ENCODE peak calls at places on chromosomes 6 and 20, in nine cellular contexts. One of them, this sample, is unnamed.

GRCh38 chr6:95687839-95688238 is 110.5 kb downstream of the MANEA start:
- DNase-seq in HCT116: no peak
- DNase-seq in neuronal stem cell: no peak
- DNase-seq in PC-3: no peak
- DNase-seq in neural progenitor cell: no peak
- DNase-seq in keratinocyte: no peak
- DNase-seq in GM23248: no peak
- DNase-seq in H1: no peak
- DNase-seq in hepatocyte: no peak
- DNase-seq in this sample: no peak

GRCh38 chr20:49948809-49949507 is 12.8 kb downstream of the RNF114 start:
- DNase-seq in hepatocyte: no peak
- DNase-seq in PC-3: peak
- DNase-seq in HCT116: no peak
- DNase-seq in neuronal stem cell: no peak
- DNase-seq in neural progenitor cell: no peak
- DNase-seq in keratinocyte: no peak
- DNase-seq in H1: no peak
- DNase-seq in GM23248: peak
- DNase-seq in this sample: no peak

GRCh38 chr20:33680681-33681080 is 5.5 kb downstream of the E2F1 start:
- DNase-seq in neural progenitor cell: no peak
- DNase-seq in hepatocyte: no peak
- DNase-seq in GM23248: peak
- DNase-seq in H1: no peak
- DNase-seq in neuronal stem cell: no peak
- DNase-seq in keratinocyte: no peak
- DNase-seq in HCT116: no peak
- DNase-seq in PC-3: no peak
- DNase-seq in this sample: no peak

GRCh38 chr6:76852776-76853175 is 610.5 kb downstream of the HTR1B start:
- DNase-seq in hepatocyte: no peak
- DNase-seq in keratinocyte: no peak
- DNase-seq in HCT116: no peak
- DNase-seq in H1: no peak
- DNase-seq in neuronal stem cell: no peak
- DNase-seq in GM23248: peak
- DNase-seq in PC-3: peak
- DNase-seq in neural progenitor cell: no peak
- DNase-seq in this sample: no peak

GRCh38 chr6:112680076-112680475 is 332.9 kb downstream of the RFPL4B start:
- DNase-seq in neuronal stem cell: no peak
- DNase-seq in GM23248: peak
- DNase-seq in HCT116: no peak
- DNase-seq in PC-3: no peak
- DNase-seq in hepatocyte: no peak
- DNase-seq in neural progenitor cell: no peak
- DNase-seq in H1: no peak
- DNase-seq in keratinocyte: no peak
- DNase-seq in this sample: no peak

GRCh38 chr6:24125980-24126379 is at the start of gene NRSN1:
- DNase-seq in neuronal stem cell: peak
- DNase-seq in keratinocyte: no peak
- DNase-seq in H1: peak
- DNase-seq in HCT116: no peak
- DNase-seq in hepatocyte: peak
- DNase-seq in GM23248: no peak
- DNase-seq in neural progenitor cell: peak
- DNase-seq in PC-3: no peak
- DNase-seq in this sample: peak

GRCh38 chr6:6466967-6467761 is 121.4 kb upstream of the LY86 start:
- DNase-seq in HCT116: no peak
- DNase-seq in GM23248: no peak
- DNase-seq in H1: no peak
- DNase-seq in keratinocyte: peak
- DNase-seq in hepatocyte: peak
- DNase-seq in neural progenitor cell: no peak
- DNase-seq in PC-3: peak
- DNase-seq in neuronal stem cell: no peak
- DNase-seq in this sample: no peak

GRCh38 chr6:115573866-115574265 is 486.8 kb downstream of the FRK start:
- DNase-seq in hepatocyte: no peak
- DNase-seq in GM23248: no peak
- DNase-seq in keratinocyte: no peak
- DNase-seq in PC-3: no peak
- DNase-seq in neuronal stem cell: no peak
- DNase-seq in neural progenitor cell: no peak
- DNase-seq in HCT116: no peak
- DNase-seq in H1: no peak
- DNase-seq in this sample: no peak

GRCh38 chr6:121873595-121873994 is 438.1 kb downstream of the GJA1 start:
- DNase-seq in GM23248: no peak
- DNase-seq in neuronal stem cell: no peak
- DNase-seq in keratinocyte: no peak
- DNase-seq in H1: no peak
- DNase-seq in HCT116: no peak
- DNase-seq in hepatocyte: peak
- DNase-seq in neural progenitor cell: no peak
- DNase-seq in PC-3: no peak
- DNase-seq in this sample: no peak

GRCh38 chr20:4578375-4578774 is 143.3 kb upstream of the PRND start:
- DNase-seq in neuronal stem cell: no peak
- DNase-seq in neural progenitor cell: no peak
- DNase-seq in GM23248: no peak
- DNase-seq in PC-3: no peak
- DNase-seq in keratinocyte: no peak
- DNase-seq in H1: no peak
- DNase-seq in HCT116: no peak
- DNase-seq in hepatocyte: no peak
- DNase-seq in this sample: no peak

GRCh38 chr6:2209226-2209809 is 36.1 kb downstream of the GMDS start:
- DNase-seq in GM23248: peak
- DNase-seq in H1: peak
- DNase-seq in keratinocyte: no peak
- DNase-seq in neuronal stem cell: peak
- DNase-seq in hepatocyte: peak
- DNase-seq in neural progenitor cell: peak
- DNase-seq in PC-3: peak
- DNase-seq in HCT116: peak
- DNase-seq in this sample: peak

GRCh38 chr6:170265655-170266054 is 25.2 kb downstream of the DLL1 start:
- DNase-seq in HCT116: peak
- DNase-seq in PC-3: peak
- DNase-seq in neuronal stem cell: no peak
- DNase-seq in hepatocyte: peak
- DNase-seq in H1: no peak
- DNase-seq in keratinocyte: no peak
- DNase-seq in neural progenitor cell: no peak
- DNase-seq in GM23248: no peak
- DNase-seq in this sample: no peak

DNA sequence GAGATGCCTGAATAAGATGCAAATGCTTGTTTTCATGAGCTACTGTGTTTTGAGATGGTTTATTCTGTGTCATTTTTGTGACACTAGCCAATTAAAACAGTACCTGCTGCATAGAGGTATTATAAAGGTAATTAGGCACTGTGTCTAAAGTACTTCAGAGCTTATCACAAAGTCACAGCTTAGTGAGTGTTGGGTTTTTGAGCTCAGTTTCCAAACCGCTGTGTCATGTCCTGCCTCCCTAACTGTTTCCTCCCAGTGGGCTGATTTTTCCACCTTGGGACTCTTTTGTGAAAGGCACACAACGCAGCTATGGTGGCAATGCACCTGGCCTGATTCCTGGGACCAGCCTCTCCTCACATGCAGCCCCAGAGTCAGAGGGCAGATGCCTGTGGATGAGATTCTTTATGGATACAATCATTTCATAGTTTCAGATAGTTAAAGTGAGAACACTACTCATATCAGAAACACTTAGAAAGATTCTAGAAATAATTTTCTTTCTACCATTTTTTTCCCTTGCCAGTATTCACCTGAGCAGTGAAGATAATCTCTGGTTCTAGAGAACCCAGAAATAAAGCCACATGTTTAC is 41.3 kb upstream of the TAGAP start:
- DNase-seq in neural progenitor cell: no peak
- DNase-seq in PC-3: no peak
- DNase-seq in GM23248: no peak
- DNase-seq in keratinocyte: no peak
- DNase-seq in hepatocyte: no peak
- DNase-seq in H1: no peak
- DNase-seq in neuronal stem cell: no peak
- DNase-seq in HCT116: no peak
- DNase-seq in this sample: no peak
- H2AFZ ChIP-seq in neural progenitor cell: no peak
- H2AFZ ChIP-seq in PC-3: no peak
- H2AFZ ChIP-seq in GM23248: no peak
- H2AFZ ChIP-seq in keratinocyte: no peak
- H2AFZ ChIP-seq in hepatocyte: no peak
- H2AFZ ChIP-seq in H1: no peak
- H2AFZ ChIP-seq in neuronal stem cell: no peak
- H2AFZ ChIP-seq in HCT116: no peak
- H2AFZ ChIP-seq in this sample: no peak

DNA sequence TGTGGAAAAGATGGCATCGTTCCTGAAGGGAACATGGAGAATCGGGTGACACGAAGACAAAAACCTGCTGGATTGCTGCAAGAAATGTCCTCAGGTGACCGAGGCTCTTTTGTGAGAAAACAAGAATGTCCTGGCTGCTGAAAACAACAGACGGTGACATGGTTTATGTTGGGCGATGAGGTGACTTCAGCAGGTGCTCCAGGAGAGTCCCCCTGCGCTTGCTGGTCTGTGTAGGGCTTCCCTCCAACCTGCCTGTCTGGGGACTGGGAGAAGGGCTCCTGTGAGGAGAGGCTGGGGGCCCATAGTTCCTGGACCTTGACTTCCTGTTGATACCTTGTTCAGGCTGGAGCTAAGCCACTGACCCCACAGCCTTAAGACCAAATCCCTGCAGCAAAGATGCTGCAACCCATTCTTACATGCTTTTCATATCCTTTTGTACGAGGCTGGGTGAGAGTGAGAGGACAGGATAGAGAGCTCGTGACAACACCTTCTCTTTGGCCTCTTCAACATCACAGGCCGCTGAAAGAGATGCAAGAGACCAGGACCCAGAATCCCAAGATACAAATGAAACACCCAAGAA is 134.8 kb downstream of the CD83 start:
- DNase-seq in H1: peak
- DNase-seq in keratinocyte: no peak
- DNase-seq in PC-3: no peak
- DNase-seq in neuronal stem cell: no peak
- DNase-seq in neural progenitor cell: no peak
- DNase-seq in hepatocyte: no peak
- DNase-seq in HCT116: no peak
- DNase-seq in GM23248: no peak
- DNase-seq in this sample: no peak
- H2AFZ ChIP-seq in H1: peak
- H2AFZ ChIP-seq in keratinocyte: no peak
- H2AFZ ChIP-seq in PC-3: no peak
- H2AFZ ChIP-seq in neuronal stem cell: no peak
- H2AFZ ChIP-seq in neural progenitor cell: peak
- H2AFZ ChIP-seq in hepatocyte: no peak
- H2AFZ ChIP-seq in HCT116: no peak
- H2AFZ ChIP-seq in GM23248: no peak
- H2AFZ ChIP-seq in this sample: no peak

DNA sequence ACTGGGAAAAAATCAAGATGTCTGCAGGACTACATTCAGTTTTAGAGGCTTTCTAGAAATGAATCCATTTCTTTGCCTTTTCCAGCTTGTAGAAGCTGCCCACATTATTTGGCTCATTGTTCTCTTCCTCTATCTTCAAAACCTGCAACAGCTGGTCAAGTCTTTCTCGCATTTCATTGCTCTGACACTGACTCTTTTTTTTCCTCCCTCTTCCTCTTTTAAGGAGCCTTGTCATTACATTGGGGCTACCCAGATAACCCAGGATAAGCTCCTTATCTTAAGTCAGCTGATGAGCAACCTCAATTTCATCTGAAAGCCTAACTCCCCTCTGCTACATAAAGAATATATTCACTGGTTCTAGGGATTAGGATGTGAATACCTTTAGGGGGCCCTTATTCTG is 53.2 kb upstream of the CEP162 start:
- DNase-seq in neural progenitor cell: no peak
- DNase-seq in GM23248: no peak
- DNase-seq in neuronal stem cell: no peak
- DNase-seq in HCT116: no peak
- DNase-seq in keratinocyte: no peak
- DNase-seq in hepatocyte: no peak
- DNase-seq in PC-3: no peak
- DNase-seq in H1: no peak
- DNase-seq in this sample: no peak
- H2AFZ ChIP-seq in neural progenitor cell: no peak
- H2AFZ ChIP-seq in GM23248: peak
- H2AFZ ChIP-seq in neuronal stem cell: no peak
- H2AFZ ChIP-seq in HCT116: no peak
- H2AFZ ChIP-seq in keratinocyte: no peak
- H2AFZ ChIP-seq in hepatocyte: no peak
- H2AFZ ChIP-seq in PC-3: no peak
- H2AFZ ChIP-seq in H1: no peak
- H2AFZ ChIP-seq in this sample: no peak

DNA sequence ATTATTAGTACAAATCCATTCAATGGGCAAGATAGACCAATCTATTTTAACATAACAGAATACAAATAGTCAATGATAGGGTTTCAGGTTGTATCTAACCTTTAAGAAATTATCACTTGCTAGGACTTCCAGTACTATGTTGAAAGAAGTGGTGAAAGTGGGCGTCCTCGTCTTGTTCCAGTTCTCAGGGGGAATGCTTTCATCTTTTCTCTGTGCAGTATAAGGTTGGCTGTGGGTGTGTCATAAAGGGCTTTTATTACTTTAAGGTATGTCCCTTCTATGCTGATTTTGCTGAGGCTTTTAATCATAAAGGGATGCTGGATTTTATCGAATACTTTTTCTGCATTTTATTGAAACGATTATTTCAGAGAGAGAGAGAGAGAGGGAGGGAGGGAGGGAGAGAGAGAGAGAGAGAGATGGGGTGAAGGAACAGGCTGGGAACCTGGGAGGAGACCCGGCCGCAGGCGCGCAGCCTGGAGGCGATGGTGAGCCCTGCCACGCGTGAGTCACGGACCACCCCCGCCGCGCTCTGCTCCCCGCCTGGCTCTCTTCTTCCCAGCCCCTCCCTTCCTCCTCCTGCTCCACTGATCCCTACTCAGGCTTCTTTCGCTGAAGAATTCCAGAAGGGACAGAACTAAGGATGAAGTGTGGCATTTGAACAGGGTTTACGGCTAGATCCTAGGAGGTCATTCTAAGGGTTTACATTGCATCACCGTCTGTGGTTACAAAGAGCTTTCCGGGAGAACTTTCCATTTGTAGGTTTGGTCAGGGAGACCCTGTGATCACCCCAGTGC is 45.5 kb upstream of the HLA-E start:
- DNase-seq in hepatocyte: peak
- DNase-seq in neuronal stem cell: no peak
- DNase-seq in PC-3: no peak
- DNase-seq in GM23248: peak
- DNase-seq in keratinocyte: no peak
- DNase-seq in HCT116: no peak
- DNase-seq in neural progenitor cell: peak
- DNase-seq in H1: no peak
- DNase-seq in this sample: no peak
- H2AFZ ChIP-seq in hepatocyte: no peak
- H2AFZ ChIP-seq in neuronal stem cell: peak
- H2AFZ ChIP-seq in PC-3: no peak
- H2AFZ ChIP-seq in GM23248: peak
- H2AFZ ChIP-seq in keratinocyte: peak
- H2AFZ ChIP-seq in HCT116: no peak
- H2AFZ ChIP-seq in neural progenitor cell: peak
- H2AFZ ChIP-seq in H1: peak
- H2AFZ ChIP-seq in this sample: peak

GRCh38 chr6:154277578-154278128 is 79.0 kb downstream of the IPCEF1 start:
- DNase-seq in H1: no peak
- DNase-seq in GM23248: no peak
- DNase-seq in HCT116: no peak
- DNase-seq in neuronal stem cell: no peak
- DNase-seq in PC-3: no peak
- DNase-seq in keratinocyte: no peak
- DNase-seq in hepatocyte: no peak
- DNase-seq in neural progenitor cell: no peak
- DNase-seq in this sample: no peak
- H2AFZ ChIP-seq in H1: no peak
- H2AFZ ChIP-seq in GM23248: no peak
- H2AFZ ChIP-seq in HCT116: peak
- H2AFZ ChIP-seq in neuronal stem cell: no peak
- H2AFZ ChIP-seq in PC-3: peak
- H2AFZ ChIP-seq in keratinocyte: no peak
- H2AFZ ChIP-seq in hepatocyte: no peak
- H2AFZ ChIP-seq in neural progenitor cell: no peak
- H2AFZ ChIP-seq in this sample: no peak